ENCODE peak calls at places on chromosome 1, in five cellular contexts. Q is fibroblast of mammary gland, M is lower leg skin, V is brain microvascular endothelial cell, P is GM10248. S is an unnamed sample.

GRCh38 chr1:99004270-99005141 is at the start of gene PLPPR5:
- DNase-seq in Q (peak; percentile 25), P (peak; percentile 16), V (peak; percentile 7), M (peak; percentile 82), S (no peak)

GRCh38 chr1:62295921-62296451 is 23.2 kb downstream of the KANK4 start:
- DNase-seq in M (no peak), Q (peak; percentile 85), V (peak; percentile 75), P (no peak), S (no peak)

GRCh38 chr1:147760481-147761260 is at the start of gene GJA5:
- DNase-seq in M (no peak), Q (no peak), V (no peak), P (no peak), S (no peak)

GRCh38 chr1:53982034-53982761 is 35.8 kb downstream of the LDLRAD1 start:
- DNase-seq in P (no peak), V (peak; percentile 36), M (no peak), Q (peak; percentile 50), S (no peak)

GRCh38 chr1:204017032-204017431 is 55.9 kb upstream of the SOX13 start:
- DNase-seq in Q (no peak), M (no peak), P (no peak), V (no peak), S (no peak)

GRCh38 chr1:11787251-11787803 is 18.4 kb downstream of the MTHFR start:
- DNase-seq in P (no peak), V (no peak), M (no peak), Q (peak; percentile 28), S (peak; percentile 82)

GRCh38 chr1:45246760-45247159 is 40.4 kb upstream of the ZSWIM5 start:
- DNase-seq in Q (peak; percentile 87), P (no peak), M (no peak), V (peak; percentile 78), S (no peak)

GRCh38 chr1:180278791-180279432 is 48.8 kb downstream of the LHX4 start:
- DNase-seq in M (no peak), P (no peak), Q (no peak), V (no peak), S (peak; percentile 27)

GRCh38 chr1:169392406-169392805 is 24.4 kb downstream of the BLZF1 start:
- DNase-seq in Q (no peak), V (no peak), M (no peak), P (no peak), S (no peak)

GRCh38 chr1:43048601-43049011 is 89.9 kb upstream of the SLC2A1 start:
- DNase-seq in P (no peak), M (no peak), V (no peak), Q (no peak), S (no peak)

GRCh38 chr1:208206092-208206698 is 38.0 kb downstream of the PLXNA2 start:
- DNase-seq in V (no peak), Q (no peak), M (no peak), P (no peak), S (no peak)

GRCh38 chr1:48649880-48650279 is 126.8 kb downstream of the BEND5 start:
- DNase-seq in Q (no peak), P (no peak), V (no peak), M (peak; percentile 59), S (no peak)

GRCh38 chr1:225754940-225755635 is 22.5 kb upstream of the SRP9 start:
- DNase-seq in Q (peak; percentile 96), P (no peak), V (peak; percentile 77), M (no peak), S (no peak)
- TF ChIP-seq CTCF in Q (no peak), P (no peak), V (no peak), M (no peak), S (no peak)

DNA sequence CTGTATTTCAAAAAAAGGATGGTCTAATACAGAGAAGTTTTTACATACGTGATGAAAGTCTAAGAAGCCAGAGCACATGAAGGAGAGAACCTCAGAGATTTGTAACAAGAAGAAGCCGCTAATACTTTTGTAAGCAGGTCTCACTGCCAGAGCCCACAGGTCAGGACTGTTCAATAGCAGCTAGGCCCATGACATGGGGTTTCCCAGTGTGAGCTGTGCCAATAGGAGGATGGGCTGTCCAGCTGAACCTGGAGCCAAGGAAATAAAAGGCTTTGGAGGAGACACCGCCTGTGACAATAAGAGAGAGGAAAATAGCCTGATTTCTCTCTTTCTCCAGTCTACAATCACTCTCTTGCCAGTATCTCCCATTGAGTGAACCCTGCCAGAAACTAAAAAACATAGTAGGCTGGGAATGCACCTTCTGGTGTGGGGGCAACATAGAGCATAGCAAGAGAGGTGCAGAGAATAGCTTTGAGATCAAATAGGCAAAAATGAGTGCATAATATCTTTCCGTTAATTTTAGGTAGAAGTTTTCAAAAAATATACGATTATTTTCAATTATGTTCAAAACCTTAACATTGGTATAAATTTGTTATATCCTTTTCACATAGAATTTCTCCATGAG is 360.3 kb downstream of the NEGR1 start:
- DNase-seq in M (no peak), P (no peak), Q (no peak), V (no peak), S (no peak)
- TF ChIP-seq CTCF in M (no peak), P (no peak), Q (no peak), V (peak; percentile 29), S (no peak)

DNA sequence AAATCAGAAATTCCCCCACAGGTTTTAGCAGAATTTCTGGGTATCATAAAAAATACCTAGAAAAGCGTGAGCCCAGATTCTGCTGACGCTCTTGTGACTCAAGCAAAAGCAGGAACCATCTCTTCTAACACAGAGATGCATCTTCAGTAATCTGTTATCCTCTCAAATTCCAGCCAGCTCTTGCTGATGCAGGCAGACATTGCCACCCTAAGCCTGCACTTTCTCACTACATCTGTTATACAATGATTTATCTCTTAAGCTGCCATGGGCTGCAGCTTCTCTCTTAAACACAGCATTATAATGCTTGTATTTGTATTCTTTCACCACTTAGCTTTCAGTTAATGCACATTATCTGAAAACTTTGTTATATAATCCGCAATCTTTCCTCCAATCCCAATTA is 112.9 kb upstream of the RGS1 start:
- DNase-seq in P (no peak), M (no peak), Q (no peak), V (no peak), S (no peak)
- TF ChIP-seq CTCF in P (no peak), M (no peak), Q (no peak), V (no peak), S (no peak)

GRCh38 chr1:183270541-183271141 is 84.6 kb downstream of the LAMC2 start:
- DNase-seq in Q (peak; percentile 92), V (peak; percentile 71), M (peak; percentile 70), P (no peak), S (no peak)
- TF ChIP-seq CTCF in Q (no peak), V (no peak), M (no peak), P (no peak), S (no peak)

GRCh38 chr1:15364740-15365139 is 44.9 kb upstream of the EFHD2 start:
- DNase-seq in Q (no peak), M (no peak), P (no peak), V (no peak), S (no peak)
- TF ChIP-seq CTCF in Q (no peak), M (no peak), P (no peak), V (peak; percentile 12), S (no peak)

DNA sequence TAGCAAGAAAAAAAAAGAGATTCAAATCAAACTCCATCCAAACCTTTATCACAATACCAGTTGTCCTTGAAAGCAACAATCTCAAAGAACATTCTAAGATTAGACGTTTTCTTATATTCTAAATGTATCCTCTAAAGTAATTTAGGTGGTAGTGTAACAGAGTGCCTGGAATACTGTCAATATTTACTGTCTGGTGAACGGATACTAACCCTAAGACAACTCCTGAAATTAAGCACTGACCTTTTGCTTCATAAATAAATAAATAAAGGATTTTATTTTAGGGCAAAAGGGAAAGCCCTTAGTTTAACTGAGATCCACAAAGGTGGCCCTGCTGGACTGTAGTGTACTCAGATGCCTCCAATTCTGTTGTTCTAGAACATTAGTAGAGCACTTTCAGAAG is 9.9 kb upstream of the USH2A start:
- DNase-seq in V (no peak), Q (no peak), M (no peak), P (no peak), S (no peak)
- TF ChIP-seq CTCF in V (no peak), Q (no peak), M (no peak), P (no peak), S (no peak)